ENCODE peak calls at places on chromosomes 11 and 22, in four cellular contexts. Z is body of pancreas, T is kidney epithelial cell, K is HAP-1. A is an unnamed sample. For H3K27me3 and H3K36me3, the result is how much of the 10 kb centered on the place peaks cover.

GRCh38 chr11:27319065-27319464 is 44.0 kb downstream of the CCDC34 start:
- DNase-seq in Z (no peak), T (peak), K (no peak), A (no peak)

GRCh38 chr11:133163463-133164419 is 368.6 kb downstream of the OPCML start:
- DNase-seq in Z (peak), T (peak), K (peak), A (peak)

GRCh38 chr11:103907136-103907535 is 129.3 kb upstream of the DDI1 start:
- DNase-seq in Z (no peak), T (no peak), K (no peak), A (no peak)

GRCh38 chr22:22133910-22134309 is 110.7 kb upstream of the VPREB1 start:
- DNase-seq in Z (no peak), T (no peak), K (no peak), A (no peak)

GRCh38 chr11:120295110-120295509 is 30.0 kb upstream of the TLCD5 start:
- DNase-seq in Z (peak), T (no peak), K (no peak), A (no peak)

GRCh38 chr11:64226507-64227051 is 505 bp downstream of the NUDT22 start:
- DNase-seq in Z (peak), T (no peak), K (peak), A (no peak)

GRCh38 chr11:101296896-101297295 is 167.3 kb upstream of the PGR start:
- DNase-seq in Z (no peak), T (no peak), K (no peak), A (no peak)

GRCh38 chr11:72807021-72807693 is 7.1 kb upstream of the ATG16L2 start:
- DNase-seq in Z (no peak), T (no peak), K (no peak), A (no peak)

GRCh38 chr11:48058064-48058463 is 77.7 kb downstream of the PTPRJ start:
- DNase-seq in Z (no peak), T (no peak), K (no peak), A (no peak)

GRCh38 chr11:61613711-61614254 is 32.9 kb upstream of the SYT7 start:
- DNase-seq in Z (no peak), T (no peak), K (no peak), A (no peak)

GRCh38 chr11:133966924-133967598 is 10.3 kb upstream of the IGSF9B start:
- DNase-seq in Z (peak), T (no peak), K (peak), A (no peak)

GRCh38 chr11:105588001-105588400 is 21.9 kb upstream of the GRIA4 start:
- DNase-seq in Z (no peak), T (peak), K (no peak), A (no peak)

GRCh38 chr22:38110863-38111852 is 674 bp upstream of the BAIAP2L2 start:
- DNase-seq in Z (no peak), T (peak), K (no peak), A (no peak)

GRCh38 chr22:30347255-30347892 is 9.3 kb downstream of the SF3A1 start:
- DNase-seq in Z (no peak), T (no peak), K (no peak), A (no peak)

GRCh38 chr11:86790867-86791849 is 9.2 kb upstream of the PRSS23 start:
- DNase-seq in Z (no peak), T (no peak), K (no peak), A (no peak)

GRCh38 chr11:33017478-33017877 is 1.8 kb downstream of the DEPDC7 start:
- DNase-seq in Z (no peak), T (no peak), K (no peak), A (no peak)

GRCh38 chr11:62613275-62613864 is 313 bp downstream of the ROM1 start:
- DNase-seq in Z (no peak), T (no peak), K (no peak), A (no peak)

GRCh38 chr11:119635041-119635745 is 93.8 kb downstream of the NECTIN1 start:
- DNase-seq in Z (no peak), T (no peak), K (no peak), A (no peak)

GRCh38 chr11:6505577-6506240 is 8.6 kb downstream of the DNHD1 start:
- DNase-seq in Z (peak), T (peak), K (peak), A (peak)

GRCh38 chr11:17021550-17021949 is 7.3 kb upstream of the PLEKHA7 start:
- DNase-seq in Z (no peak), T (no peak), K (no peak), A (no peak)

GRCh38 chr22:48204296-48204695 is 1441.8 kb downstream of the TBC1D22A start:
- DNase-seq in Z (no peak), T (no peak), K (no peak), A (no peak)

GRCh38 chr11:45385844-45386243 is 99.7 kb upstream of the SYT13 start:
- DNase-seq in Z (no peak), T (no peak), K (no peak), A (no peak)

GRCh38 chr11:44016546-44017442 is 31.0 kb upstream of the ACCSL start:
- DNase-seq in Z (no peak), T (no peak), K (no peak), A (no peak)

GRCh38 chr11:34331329-34331728 is 26.5 kb downstream of the ABTB2 start:
- DNase-seq in Z (no peak), T (no peak), K (no peak), A (no peak)

GRCh38 chr22:41447435-41448188 is 1.0 kb upstream of the TOB2 start:
- DNase-seq in Z (peak), T (no peak), K (peak), A (no peak)

GRCh38 chr11:75938543-75938942 is 123.5 kb downstream of the UVRAG start:
- DNase-seq in Z (no peak), T (no peak), K (no peak), A (no peak)

GRCh38 chr11:70210516-70210915 is 7.4 kb downstream of the FADD start:
- DNase-seq in Z (no peak), T (no peak), K (no peak), A (no peak)

GRCh38 chr11:7524831-7525230 is 11.0 kb downstream of the PPFIBP2 start:
- DNase-seq in Z (no peak), T (peak), K (peak), A (no peak)

DNA sequence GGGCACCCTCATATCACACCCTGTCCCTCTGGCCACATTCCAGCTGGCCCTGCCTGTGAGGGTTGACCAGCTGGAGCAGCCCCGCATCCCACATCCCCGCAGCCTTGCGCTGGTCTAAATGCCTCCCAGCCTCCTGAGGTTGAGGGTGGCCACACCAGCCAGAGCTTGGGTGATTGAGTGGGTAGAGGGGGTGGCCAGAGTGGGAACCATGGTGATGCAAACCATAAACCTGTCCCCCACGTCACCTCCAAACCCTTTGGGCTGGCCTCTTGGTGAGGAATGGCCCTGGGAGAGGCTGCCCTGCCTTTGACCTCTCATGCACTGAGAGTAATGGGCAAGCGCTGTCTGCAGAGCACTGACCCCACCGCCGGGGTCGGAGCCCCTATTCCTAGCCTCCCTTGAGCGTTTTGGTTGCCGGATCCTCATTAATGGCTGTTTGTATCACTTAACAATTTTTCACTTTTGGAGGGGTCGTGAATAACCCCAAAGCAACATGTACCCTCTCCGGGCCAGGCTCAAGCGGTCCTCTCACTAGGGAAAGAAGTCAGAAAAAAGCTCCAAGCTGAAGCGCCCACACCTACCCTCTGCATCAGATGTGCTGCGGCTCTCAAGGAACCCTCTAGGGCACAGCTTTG is 16.0 kb upstream of the KCNQ1OT1 start:
- DNase-seq in Z (no peak), T (no peak), K (no peak), A (no peak)
- H3K27me3 ChIP-seq in Z (under half), T (under half), K (under half), A (under half)

DNA sequence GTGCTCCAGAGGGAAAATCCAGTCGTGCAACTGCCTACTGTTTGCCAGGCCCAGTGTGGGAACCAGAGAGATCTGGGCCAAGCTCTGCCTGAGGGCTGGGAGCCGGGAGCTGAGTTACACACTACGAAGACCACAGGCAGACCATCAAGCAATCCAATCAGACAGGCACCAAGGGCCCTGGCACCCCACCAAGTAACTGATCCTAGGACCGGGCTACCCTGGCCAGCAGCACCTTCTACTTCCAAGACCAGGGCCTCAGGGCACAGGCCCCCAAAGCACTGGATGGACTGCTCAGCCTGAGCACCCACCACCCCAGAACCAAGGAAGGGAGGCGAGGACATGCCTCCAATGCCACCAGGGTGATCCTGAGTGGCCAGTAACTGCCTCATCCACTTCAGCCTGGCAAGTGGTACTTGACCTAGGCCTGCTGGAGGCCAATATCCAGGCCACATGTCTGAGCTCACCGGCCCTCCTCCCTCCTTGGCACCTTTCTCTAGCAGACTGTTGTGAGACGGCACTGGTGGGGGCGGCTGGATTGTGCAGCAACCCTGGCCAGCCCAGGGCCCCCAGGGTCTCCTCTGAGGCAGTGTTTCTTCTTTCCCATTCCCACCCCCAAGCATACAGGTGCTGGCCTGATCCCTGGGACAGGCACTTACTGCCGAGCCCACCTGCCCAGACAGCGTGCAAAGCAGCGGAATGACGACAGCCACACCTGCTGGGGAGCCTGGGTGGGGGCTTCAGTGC is 20.7 kb upstream of the ARFGAP3 start:
- DNase-seq in Z (peak), T (no peak), K (no peak), A (no peak)
- H3K36me3 ChIP-seq in Z (under half), T (under half), K (under half), A (under half)

DNA sequence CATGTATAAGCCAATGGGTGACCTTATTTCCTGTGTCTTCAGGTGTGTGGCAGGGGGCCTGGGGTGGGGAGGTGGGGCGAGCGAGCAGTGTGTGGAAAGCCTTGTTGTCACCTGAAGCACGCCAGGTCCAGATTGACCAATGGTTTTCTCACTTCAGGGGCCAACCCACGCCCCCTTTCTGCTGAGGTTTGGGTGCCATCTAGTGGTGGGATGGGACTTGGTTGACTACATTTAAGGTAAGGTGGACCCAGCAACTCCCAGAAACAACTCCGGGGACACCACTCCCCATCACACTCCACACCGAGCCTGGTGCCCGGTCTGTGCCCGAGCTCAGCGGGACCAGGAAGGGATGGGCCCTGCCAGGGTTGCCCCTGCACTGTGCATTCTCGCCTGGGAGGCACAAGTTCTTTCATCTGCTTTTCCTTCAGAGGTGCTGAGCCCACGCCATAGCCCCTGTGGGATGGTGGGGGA is 40.0 kb downstream of the TPCN2 start:
- DNase-seq in Z (peak), T (no peak), K (peak), A (peak)
- H3K4me3 ChIP-seq in Z (no peak), T (no peak), K (no peak), A (no peak)

DNA sequence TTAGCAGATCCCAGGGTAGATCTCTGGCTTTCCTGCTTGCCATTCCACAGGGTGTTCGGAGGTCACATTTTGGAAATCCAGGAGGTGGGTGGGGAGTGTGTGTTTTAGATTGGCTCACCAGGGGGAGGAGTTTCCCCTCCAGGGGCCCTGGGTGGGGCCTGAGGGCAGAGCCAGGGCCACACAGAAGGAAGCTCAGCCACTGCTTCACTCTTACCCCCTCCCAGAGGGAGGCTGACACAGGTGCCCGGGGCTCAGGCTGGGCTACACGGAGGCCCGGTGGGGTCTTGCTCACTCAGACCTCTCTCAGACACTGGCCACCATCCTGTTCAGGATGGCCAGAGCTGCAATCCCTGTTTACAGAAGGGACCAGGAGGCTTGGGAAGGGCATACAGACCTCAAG is 2.5 kb downstream of the WNT7B start:
- DNase-seq in Z (no peak), T (no peak), K (no peak), A (no peak)
- H3K27me3 ChIP-seq in Z (under half), T (under half), K (half or more), A (half or more)

GRCh38 chr22:17811119-17811518 is 36.9 kb upstream of the BID start:
- DNase-seq in Z (no peak), T (no peak), K (no peak), A (no peak)
- H3K36me3 ChIP-seq in Z (under half), T (under half), K (under half), A (under half)

A was measured in iPS DF 6.9.